ENCODE peak calls at places on chromosomes 13 and 19, in six cellular contexts. P is HepG2, G is stomach, N is GM23338, H is breast epithelium, U is upper lobe of left lung. O is an unnamed sample. For H3K36me3 and H3K4me1, the result is how much of the 10 kb centered on the place peaks cover.

GRCh38 chr19:18833141-18833476 is 1.4 kb downstream of the UPF1 start:
- DNase-seq in P (no peak), G (no peak), N (no peak), H (no peak), U (no peak), O (no peak)

GRCh38 chr13:19852766-19853165 is 10.7 kb downstream of the ZMYM5 start:
- DNase-seq in P (no peak), G (no peak), N (no peak), H (no peak), U (no peak), O (no peak)

GRCh38 chr13:101556676-101557121 is 104.2 kb downstream of the ITGBL1 start:
- DNase-seq in P (no peak), G (no peak), N (no peak), H (no peak), U (no peak), O (no peak)

GRCh38 chr19:41960973-41961372 is 1.9 kb upstream of the RABAC1 start:
- DNase-seq in P (no peak), G (no peak), N (no peak), H (no peak), U (no peak), O (no peak)

GRCh38 chr19:51551673-51552440 is 19.2 kb upstream of the ZNF175 start:
- DNase-seq in P (no peak), G (no peak), N (no peak), H (no peak), U (no peak), O (no peak)

GRCh38 chr19:8655340-8655709 is 24.9 kb downstream of the NFILZ start:
- DNase-seq in P (no peak), G (no peak), N (no peak), H (no peak), U (no peak), O (no peak)

GRCh38 chr19:48999481-49000325 is 6.0 kb downstream of the RUVBL2 start:
- DNase-seq in P (no peak), G (peak), N (peak), H (no peak), U (peak), O (no peak)

GRCh38 chr13:73335226-73335625 is 276.4 kb downstream of the KLF5 start:
- DNase-seq in P (no peak), G (no peak), N (no peak), H (no peak), U (no peak), O (no peak)

GRCh38 chr13:99383511-99383921 is 76.3 kb upstream of the GPR183 start:
- DNase-seq in P (no peak), G (no peak), N (no peak), H (peak), U (no peak), O (no peak)

GRCh38 chr13:106847049-106847448 is 279.1 kb upstream of the ARGLU1 start:
- DNase-seq in P (no peak), G (no peak), N (no peak), H (no peak), U (no peak), O (no peak)

GRCh38 chr13:54415753-54416366 is 1387.2 kb downstream of the OLFM4 start:
- DNase-seq in P (no peak), G (no peak), N (no peak), H (no peak), U (no peak), O (no peak)

GRCh38 chr19:58033741-58034475 is at the start of gene ZSCAN1:
- DNase-seq in P (no peak), G (peak), N (peak), H (peak), U (peak), O (peak)

GRCh38 chr19:964761-965694 is 19.1 kb upstream of the WDR18 start:
- DNase-seq in P (no peak), G (no peak), N (peak), H (no peak), U (no peak), O (no peak)

GRCh38 chr13:113970810-113971470 is 2.9 kb downstream of the C13orf46 start:
- DNase-seq in P (no peak), G (peak), N (no peak), H (peak), U (peak), O (peak)

GRCh38 chr13:99307648-99308339 is 595 bp upstream of the GPR183 start:
- DNase-seq in P (no peak), G (no peak), N (no peak), H (no peak), U (peak), O (no peak)

GRCh38 chr13:45402641-45403040 is 15.5 kb downstream of the SLC25A30 start:
- DNase-seq in P (no peak), G (no peak), N (no peak), H (peak), U (no peak), O (no peak)

GRCh38 chr19:17125052-17125727 is 49.6 kb downstream of the MYO9B start:
- DNase-seq in P (no peak), G (no peak), N (no peak), H (peak), U (no peak), O (no peak)

GRCh38 chr19:49599378-49600298 is 8.7 kb downstream of the PRR12 start:
- DNase-seq in P (no peak), G (no peak), N (no peak), H (no peak), U (no peak), O (no peak)

GRCh38 chr13:90272356-90272755 is 1075.1 kb upstream of the MIR17HG start:
- DNase-seq in P (no peak), G (no peak), N (no peak), H (no peak), U (no peak), O (no peak)

GRCh38 chr19:46546194-46546896 is 50.7 kb upstream of the PNMA8B start:
- DNase-seq in P (peak), G (peak), N (peak), H (peak), U (peak), O (peak)

GRCh38 chr13:111904701-111905608 is 162.0 kb upstream of the SOX1 start:
- DNase-seq in P (no peak), G (no peak), N (peak), H (no peak), U (peak), O (no peak)

GRCh38 chr19:44851427-44851826 is 5.3 kb downstream of the NECTIN2 start:
- DNase-seq in P (no peak), G (no peak), N (no peak), H (no peak), U (no peak), O (no peak)

GRCh38 chr13:98216135-98216565 is 39.1 kb upstream of the RNF113B start:
- DNase-seq in P (no peak), G (peak), N (no peak), H (no peak), U (peak), O (no peak)

GRCh38 chr19:4717191-4717965 is 6.3 kb downstream of the DPP9 start:
- DNase-seq in P (peak), G (no peak), N (no peak), H (no peak), U (peak), O (no peak)

GRCh38 chr19:4713384-4713951 is 10.2 kb downstream of the DPP9 start:
- DNase-seq in P (no peak), G (peak), N (no peak), H (peak), U (peak), O (peak)

GRCh38 chr19:4714016-4714415 is 9.6 kb downstream of the DPP9 start:
- DNase-seq in P (no peak), G (no peak), N (no peak), H (no peak), U (no peak), O (no peak)

GRCh38 chr19:4717966-4718701 is 5.5 kb downstream of the DPP9 start:
- DNase-seq in P (no peak), G (no peak), N (no peak), H (no peak), U (no peak), O (no peak)

GRCh38 chr19:4715529-4716221 is 8.0 kb downstream of the DPP9 start:
- DNase-seq in P (peak), G (peak), N (no peak), H (no peak), U (peak), O (no peak)
- H3K36me3 ChIP-seq in P (under half), G (half or more), N (under half), H (under half), U (half or more), O (under half)

DNA sequence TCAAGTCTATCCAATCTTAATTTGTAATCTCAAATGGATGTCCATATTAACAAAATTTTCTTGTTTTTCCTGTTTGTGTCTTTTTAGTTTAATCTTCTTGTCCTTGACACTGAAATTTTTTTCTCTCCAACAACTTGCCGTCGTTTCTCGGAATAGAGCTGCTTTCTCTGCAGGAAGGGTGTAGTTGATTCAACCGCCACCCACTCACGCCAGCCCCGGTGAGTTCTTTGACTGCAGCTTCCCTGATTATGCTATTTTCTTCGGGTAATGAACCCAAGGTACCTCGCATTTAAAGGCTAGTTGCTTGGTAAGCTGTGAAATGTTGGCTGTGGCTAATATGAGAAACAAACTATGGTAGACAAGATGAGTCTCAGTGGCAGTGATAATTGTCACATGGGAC is 72.2 kb downstream of the DPRX start:
- DNase-seq in P (no peak), G (no peak), N (no peak), H (no peak), U (no peak), O (no peak)
- H3K4me1 ChIP-seq in P (under half), G (under half), N (under half), H (under half), U (under half), O (under half)

GRCh38 chr19:40419780-40420179 is 6.0 kb downstream of the SERTAD1 start:
- DNase-seq in P (no peak), G (no peak), N (no peak), H (no peak), U (no peak), O (no peak)
- TF ChIP-seq POLR2AphosphoS5 in P (no peak), G (no peak), N (no peak), H (no peak), U (no peak), O (no peak)

DNA sequence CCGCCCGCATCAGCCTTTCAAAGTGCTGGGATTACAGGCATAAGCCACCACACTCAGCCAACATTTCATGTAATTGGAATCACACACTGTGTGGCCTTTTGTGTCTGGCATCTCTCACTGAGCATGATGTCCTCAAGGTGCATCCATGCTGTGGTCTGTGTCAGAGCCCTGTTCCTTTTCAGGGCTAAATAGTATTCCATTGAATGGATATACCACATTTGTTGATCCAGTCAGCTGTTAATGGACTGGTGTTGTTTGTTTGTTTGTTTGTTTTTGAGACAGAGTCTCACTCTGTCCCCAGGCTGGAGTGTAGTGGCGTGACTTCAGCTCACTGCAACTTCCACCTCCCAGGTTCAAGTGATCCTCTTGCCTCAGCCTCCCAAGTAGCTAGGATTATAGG is 17.9 kb downstream of the ATCAY start:
- DNase-seq in P (no peak), G (no peak), N (no peak), H (no peak), U (no peak), O (no peak)
- H3K36me3 ChIP-seq in P (under half), G (under half), N (under half), H (under half), U (under half), O (under half)

GRCh38 chr13:29819157-29819556 is 31.3 kb downstream of the UBL3 start:
- DNase-seq in P (no peak), G (no peak), N (no peak), H (no peak), U (no peak), O (no peak)

GRCh38 chr13:29816715-29817114 is 33.7 kb downstream of the UBL3 start:
- DNase-seq in P (no peak), G (no peak), N (no peak), H (no peak), U (no peak), O (no peak)

GRCh38 chr13:29810898-29811297 is 39.5 kb downstream of the UBL3 start:
- DNase-seq in P (no peak), G (no peak), N (no peak), H (no peak), U (no peak), O (no peak)

GRCh38 chr13:29817604-29818378 is 32.6 kb downstream of the UBL3 start:
- DNase-seq in P (no peak), G (no peak), N (no peak), H (no peak), U (no peak), O (no peak)

DNA sequence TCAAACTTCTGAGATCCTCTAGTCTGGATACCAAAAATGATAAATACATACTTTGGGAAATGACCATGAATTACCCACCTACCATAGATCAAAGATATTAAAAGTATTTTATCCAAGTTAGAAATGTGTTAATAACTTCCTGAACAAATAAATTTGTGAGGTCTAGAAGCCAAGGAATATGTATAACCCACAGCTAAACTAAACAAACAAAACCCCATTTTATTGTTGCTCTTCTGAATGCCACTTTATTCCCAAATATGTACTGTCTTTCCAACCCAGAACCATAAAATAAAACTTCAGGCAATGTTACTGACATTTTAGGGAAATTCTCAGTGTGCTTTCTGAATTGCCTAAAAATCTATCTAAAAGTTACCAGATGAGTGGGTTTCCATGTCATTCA is 35.1 kb downstream of the UBL3 start:
- DNase-seq in P (no peak), G (no peak), N (no peak), H (no peak), U (no peak), O (no peak)
- H3K4me1 ChIP-seq in P (under half), G (under half), N (under half), H (under half), U (under half), O (under half)